ENCODE peak calls at places on chromosomes 13 and 19, in six cellular contexts. B is IMR-90, H is Peyer's patch, G is AG09319, Z is fibroblast of villous mesenchyme, V is progenitor cell of endocrine pancreas. D is an unnamed sample.

GRCh38 chr19:58568731-58569130 is 4.4 kb downstream of the MZF1 start:
- DNase-seq in B (no peak), H (peak), G (no peak), Z (no peak), V (no peak), D (peak)

GRCh38 chr13:36192166-36192565 is 22.2 kb downstream of the SOHLH2 start:
- DNase-seq in B (no peak), H (no peak), G (no peak), Z (no peak), V (no peak), D (no peak)

GRCh38 chr13:48232420-48233096 is 448 bp upstream of the ITM2B start:
- DNase-seq in B (no peak), H (peak), G (no peak), Z (peak), V (no peak), D (peak)

GRCh38 chr13:34161829-34162544 is 344.0 kb downstream of the RFC3 start:
- DNase-seq in B (peak), H (no peak), G (peak), Z (peak), V (no peak), D (no peak)

GRCh38 chr19:16463991-16464575 is 7.7 kb downstream of the EPS15L1 start:
- DNase-seq in B (peak), H (no peak), G (no peak), Z (peak), V (no peak), D (no peak)

GRCh38 chr19:17293605-17294004 is 9.6 kb downstream of the ABHD8 start:
- DNase-seq in B (no peak), H (no peak), G (no peak), Z (no peak), V (no peak), D (no peak)

GRCh38 chr13:94178625-94179244 is 300.7 kb downstream of the DCT start:
- DNase-seq in B (peak), H (no peak), G (no peak), Z (peak), V (no peak), D (no peak)

GRCh38 chr13:42651936-42652641 is 78.1 kb downstream of the TNFSF11 start:
- DNase-seq in B (no peak), H (no peak), G (no peak), Z (no peak), V (no peak), D (no peak)

GRCh38 chr13:36907801-36908200 is 12.2 kb downstream of the SMAD9 start:
- DNase-seq in B (no peak), H (no peak), G (no peak), Z (no peak), V (no peak), D (no peak)

GRCh38 chr13:76014618-76015315 is 378.6 kb downstream of the LMO7 start:
- DNase-seq in B (peak), H (no peak), G (no peak), Z (no peak), V (no peak), D (no peak)

GRCh38 chr13:109101550-109102144 is 472.2 kb downstream of the MYO16 start:
- DNase-seq in B (no peak), H (no peak), G (no peak), Z (no peak), V (no peak), D (no peak)

DNA sequence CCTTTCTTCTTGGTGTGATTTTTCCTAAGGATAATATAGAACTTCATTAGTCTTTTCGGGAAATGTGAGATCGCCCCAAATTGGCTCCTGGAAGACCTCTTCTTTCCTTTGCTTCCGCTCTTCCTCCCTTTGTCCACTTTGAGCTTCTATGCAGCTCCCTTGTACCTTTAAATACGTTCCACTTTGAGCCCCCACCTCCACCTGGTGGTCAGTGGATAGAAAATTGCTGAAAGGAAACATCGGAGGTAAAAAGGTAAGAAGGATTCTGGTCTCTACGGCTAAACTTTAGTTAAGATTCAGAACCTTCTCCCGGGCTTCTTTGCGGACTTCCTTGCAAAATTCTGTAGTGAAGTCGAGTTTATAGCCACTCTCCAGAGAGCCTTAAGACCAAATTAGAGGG is 55.0 kb upstream of the TM9SF2 start:
- DNase-seq in B (no peak), H (no peak), G (no peak), Z (no peak), V (no peak), D (no peak)
- TF ChIP-seq CTCF in B (no peak), H (no peak), G (no peak), Z (no peak), V (peak), D (no peak)

GRCh38 chr19:6045108-6045507 is 65.2 kb downstream of the RFX2 start:
- DNase-seq in B (no peak), H (peak), G (no peak), Z (no peak), V (no peak), D (no peak)

GRCh38 chr19:6048348-6048747 is 62.0 kb downstream of the RFX2 start:
- DNase-seq in B (no peak), H (peak), G (no peak), Z (no peak), V (no peak), D (no peak)

GRCh38 chr19:6048808-6049405 is 61.4 kb downstream of the RFX2 start:
- DNase-seq in B (peak), H (peak), G (no peak), Z (peak), V (peak), D (peak)

GRCh38 chr19:6047256-6047655 is 63.0 kb downstream of the RFX2 start:
- DNase-seq in B (no peak), H (peak), G (no peak), Z (no peak), V (no peak), D (no peak)

DNA sequence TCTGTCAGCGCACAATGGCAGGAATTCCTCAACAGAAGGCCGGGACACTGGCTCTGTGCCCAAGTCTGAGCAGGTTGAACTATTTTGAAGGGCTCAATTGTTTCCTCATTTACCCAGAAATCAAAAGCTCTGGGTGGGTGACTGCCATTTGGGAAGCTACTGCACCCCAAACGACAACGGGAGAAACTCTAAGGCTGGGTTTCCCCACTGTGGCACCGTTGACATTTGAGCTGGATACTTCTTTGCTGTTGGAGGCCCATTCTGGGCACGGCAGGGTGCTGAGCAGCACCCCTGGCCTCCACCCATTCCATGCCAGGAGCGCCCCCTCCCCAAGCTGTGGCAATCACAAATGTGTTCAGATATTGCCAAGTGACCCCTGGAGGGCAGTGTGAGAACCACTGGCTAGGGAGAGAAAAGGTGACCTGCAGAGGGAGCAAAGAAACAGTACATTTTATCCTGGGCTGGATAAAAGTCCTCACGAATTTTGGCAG is 62.5 kb downstream of the RFX2 start:
- DNase-seq in B (peak), H (peak), G (no peak), Z (peak), V (peak), D (no peak)
- TF ChIP-seq CTCF in B (peak), H (peak), G (peak), Z (peak), V (peak), D (no peak)

DNA sequence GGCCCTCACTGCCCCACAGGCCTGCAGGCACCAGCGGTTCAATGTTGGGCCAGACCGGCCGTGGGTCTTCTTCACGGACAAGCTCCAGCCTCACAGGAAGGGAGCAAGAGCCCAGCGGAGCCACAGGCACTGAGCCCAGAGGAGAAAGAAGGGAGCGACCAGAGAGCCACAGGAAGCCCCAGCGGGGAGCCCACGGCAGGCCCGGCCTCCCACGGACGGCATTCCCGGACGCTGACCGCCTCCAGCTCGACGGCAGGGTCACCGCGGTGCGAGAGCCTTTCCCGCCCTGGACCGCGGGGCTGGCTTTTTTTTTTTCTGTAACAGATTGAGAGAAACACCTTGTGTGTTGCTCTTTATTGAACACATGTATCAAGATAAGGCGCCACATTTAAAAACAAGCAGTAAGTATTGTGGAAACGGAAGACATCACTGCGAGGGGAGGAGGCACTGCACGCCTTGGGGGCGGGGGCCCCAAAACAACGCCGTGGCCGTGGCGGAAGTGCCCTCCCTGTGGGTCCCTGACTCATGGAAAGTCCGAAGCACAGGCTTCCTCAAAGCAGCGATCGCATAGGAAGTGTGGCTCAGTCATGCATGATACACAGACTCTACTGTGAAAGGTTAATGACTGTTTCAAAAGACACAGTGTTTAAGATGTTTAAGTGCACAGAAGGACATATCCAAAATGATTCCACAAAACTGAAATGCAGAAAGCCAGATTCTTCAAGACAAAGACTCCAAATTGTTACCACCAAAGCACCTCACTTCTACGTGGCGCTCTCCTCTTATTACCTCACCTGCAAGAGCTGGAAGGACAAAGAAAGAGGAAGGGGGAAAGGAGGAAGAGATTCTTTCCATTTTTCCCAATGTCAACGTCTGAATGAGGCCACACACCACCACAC is 3.5 kb downstream of the RASA3 start:
- DNase-seq in B (peak), H (peak), G (peak), Z (peak), V (no peak), D (peak)
- TF ChIP-seq CTCF in B (no peak), H (no peak), G (no peak), Z (no peak), V (no peak), D (no peak)

GRCh38 chr19:35741216-35741541 is 1.1 kb downstream of the IGFLR1 start:
- DNase-seq in B (no peak), H (no peak), G (no peak), Z (no peak), V (no peak), D (no peak)
- TF ChIP-seq CTCF in B (no peak), H (no peak), G (no peak), Z (no peak), V (peak), D (no peak)

DNA sequence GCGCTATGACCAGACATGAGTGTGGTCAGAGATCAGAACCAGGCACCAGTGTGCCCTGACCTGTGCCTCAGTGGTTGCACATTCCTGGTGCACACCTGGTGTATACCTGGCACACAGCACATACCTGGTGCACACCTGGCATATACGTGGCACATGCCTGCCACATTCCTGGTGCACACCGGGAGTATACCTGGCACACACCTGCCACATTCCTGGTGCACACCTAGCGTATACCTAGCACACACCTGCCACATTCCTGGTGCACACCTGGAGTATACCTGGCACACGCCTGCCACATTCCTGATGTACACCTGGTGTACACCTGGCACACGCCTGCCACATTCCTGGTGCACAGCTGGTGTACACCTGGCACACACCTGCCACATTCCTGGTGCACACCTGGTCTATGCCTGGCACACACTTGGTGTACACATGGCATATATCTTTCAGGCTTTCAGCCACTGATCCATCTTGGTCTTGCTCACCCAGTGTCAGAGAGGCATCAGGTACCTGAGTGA is 61.3 kb upstream of the ADGRL1 start:
- DNase-seq in B (no peak), H (no peak), G (no peak), Z (no peak), V (no peak), D (no peak)
- TF ChIP-seq CTCF in B (no peak), H (no peak), G (no peak), Z (no peak), V (no peak), D (no peak)

GRCh38 chr19:44903216-44903601 is 2.4 kb upstream of the APOE start:
- DNase-seq in B (no peak), H (no peak), G (no peak), Z (no peak), V (no peak), D (no peak)

GRCh38 chr19:44907613-44908012 is 2.0 kb downstream of the APOE start:
- DNase-seq in B (no peak), H (no peak), G (no peak), Z (no peak), V (no peak), D (no peak)

GRCh38 chr19:44903602-44904425 is 1.8 kb upstream of the APOE start:
- DNase-seq in B (peak), H (peak), G (no peak), Z (peak), V (peak), D (peak)

GRCh38 chr19:44905437-44906160 is at the start of gene APOE:
- DNase-seq in B (no peak), H (no peak), G (no peak), Z (peak), V (no peak), D (no peak)

DNA sequence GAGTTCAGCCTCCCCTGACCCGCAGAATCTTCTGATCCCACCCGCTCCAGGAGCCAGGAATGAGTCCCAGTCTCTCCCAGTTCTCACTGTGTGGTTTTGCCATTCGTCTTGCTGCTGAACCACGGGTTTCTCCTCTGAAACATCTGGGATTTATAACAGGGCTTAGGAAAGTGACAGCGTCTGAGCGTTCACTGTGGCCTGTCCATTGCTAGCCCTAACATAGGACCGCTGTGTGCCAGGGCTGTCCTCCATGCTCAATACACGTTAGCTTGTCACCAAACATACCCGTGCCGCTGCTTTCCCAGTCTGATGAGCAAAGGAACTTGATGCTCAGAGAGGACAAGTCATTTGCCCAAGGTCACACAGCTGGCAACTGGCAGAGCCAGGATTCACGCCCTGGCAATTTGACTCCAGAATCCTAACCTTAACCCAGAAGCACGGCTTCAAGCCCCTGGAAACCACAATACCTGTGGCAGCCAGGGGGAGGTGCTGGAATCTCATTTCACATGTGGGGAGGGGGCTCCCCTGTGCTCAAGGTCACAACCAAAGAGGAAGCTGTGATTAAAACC is 1.1 kb upstream of the APOE start:
- DNase-seq in B (no peak), H (no peak), G (no peak), Z (peak), V (no peak), D (no peak)
- TF ChIP-seq CTCF in B (no peak), H (no peak), G (no peak), Z (peak), V (peak), D (no peak)

D was measured in mucosa of descending colon.